ENCODE peak calls at places on chromosomes 6 and 20, in five cellular contexts. One of them, this sample, is unnamed.

GRCh38 chr6:6711832-6712231 is 123.3 kb downstream of the LY86 start:
- DNase-seq in upper lobe of right lung: no peak
- DNase-seq in uterus: no peak
- DNase-seq in IMR-90: no peak
- DNase-seq in ovary: no peak
- DNase-seq in this sample: no peak

GRCh38 chr20:19692685-19693119 is 65.4 kb upstream of the RIN2 start:
- DNase-seq in ovary: peak; percentile 64
- DNase-seq in IMR-90: peak; percentile 22
- DNase-seq in upper lobe of right lung: peak; percentile 77
- DNase-seq in uterus: peak; percentile 57
- DNase-seq in this sample: no peak

GRCh38 chr6:130159876-130160415 is 62.8 kb downstream of the SAMD3 start:
- DNase-seq in IMR-90: no peak
- DNase-seq in ovary: no peak
- DNase-seq in uterus: no peak
- DNase-seq in upper lobe of right lung: no peak
- DNase-seq in this sample: no peak

GRCh38 chr20:51134405-51134804 is 111.5 kb upstream of the KCNG1 start:
- DNase-seq in IMR-90: no peak
- DNase-seq in ovary: no peak
- DNase-seq in uterus: no peak
- DNase-seq in upper lobe of right lung: no peak
- DNase-seq in this sample: no peak

GRCh38 chr6:83891586-83891985 is 32.1 kb downstream of the CYB5R4 start:
- DNase-seq in IMR-90: no peak
- DNase-seq in upper lobe of right lung: no peak
- DNase-seq in uterus: no peak
- DNase-seq in ovary: no peak
- DNase-seq in this sample: no peak

GRCh38 chr6:80547827-80548226 is 441.4 kb downstream of the BCKDHB start:
- DNase-seq in IMR-90: peak; percentile 94
- DNase-seq in ovary: no peak
- DNase-seq in upper lobe of right lung: no peak
- DNase-seq in uterus: no peak
- DNase-seq in this sample: no peak

GRCh38 chr20:59994697-59995122 is 36.5 kb downstream of the CDH26 start:
- DNase-seq in uterus: peak; percentile 22
- DNase-seq in IMR-90: peak; percentile 20
- DNase-seq in ovary: no peak
- DNase-seq in upper lobe of right lung: peak; percentile 81
- DNase-seq in this sample: no peak

GRCh38 chr20:38671186-38671585 is 53.1 kb upstream of the SLC32A1 start:
- DNase-seq in ovary: no peak
- DNase-seq in upper lobe of right lung: no peak
- DNase-seq in IMR-90: no peak
- DNase-seq in uterus: no peak
- DNase-seq in this sample: no peak

GRCh38 chr6:136783495-136784270 is 8.6 kb downstream of the MAP3K5 start:
- DNase-seq in ovary: no peak
- DNase-seq in upper lobe of right lung: peak; percentile 69
- DNase-seq in uterus: no peak
- DNase-seq in IMR-90: no peak
- DNase-seq in this sample: no peak

GRCh38 chr6:92110390-92110789 is 1309.0 kb downstream of the EPHA7 start:
- DNase-seq in ovary: no peak
- DNase-seq in upper lobe of right lung: no peak
- DNase-seq in IMR-90: no peak
- DNase-seq in uterus: no peak
- DNase-seq in this sample: no peak

GRCh38 chr6:163010145-163010544 is 282.4 kb downstream of the PACRG start:
- DNase-seq in upper lobe of right lung: no peak
- DNase-seq in IMR-90: no peak
- DNase-seq in ovary: no peak
- DNase-seq in uterus: no peak
- DNase-seq in this sample: no peak

GRCh38 chr6:52994789-52995078 is 350 bp downstream of the GSTA4 start:
- DNase-seq in ovary: peak; percentile 45
- DNase-seq in IMR-90: peak; percentile 8
- DNase-seq in upper lobe of right lung: peak; percentile 77
- DNase-seq in uterus: peak; percentile 44
- DNase-seq in this sample: peak; percentile 84

GRCh38 chr20:35490736-35491181 is 35.4 kb downstream of the CEP250 start:
- DNase-seq in IMR-90: no peak
- DNase-seq in ovary: no peak
- DNase-seq in upper lobe of right lung: no peak
- DNase-seq in uterus: no peak
- DNase-seq in this sample: no peak

GRCh38 chr6:36633915-36634314 is 39.8 kb downstream of the SRSF3 start:
- DNase-seq in IMR-90: peak; percentile 87
- DNase-seq in ovary: peak; percentile 73
- DNase-seq in upper lobe of right lung: peak; percentile 72
- DNase-seq in uterus: no peak
- DNase-seq in this sample: peak; percentile 84

GRCh38 chr6:136991614-136992013 is 53.2 kb downstream of the IL20RA start:
- DNase-seq in upper lobe of right lung: no peak
- DNase-seq in ovary: no peak
- DNase-seq in IMR-90: no peak
- DNase-seq in uterus: no peak
- DNase-seq in this sample: no peak

GRCh38 chr6:48110436-48111142 is 408 bp downstream of the PTCHD4 start:
- DNase-seq in IMR-90: no peak
- DNase-seq in uterus: no peak
- DNase-seq in ovary: no peak
- DNase-seq in upper lobe of right lung: no peak
- DNase-seq in this sample: no peak

GRCh38 chr6:13229205-13230085 is 98.9 kb downstream of the TBC1D7 start:
- DNase-seq in ovary: no peak
- DNase-seq in upper lobe of right lung: no peak
- DNase-seq in uterus: no peak
- DNase-seq in IMR-90: no peak
- DNase-seq in this sample: no peak

GRCh38 chr6:37535701-37536461 is 36.2 kb upstream of the CCDC167 start:
- DNase-seq in ovary: no peak
- DNase-seq in upper lobe of right lung: no peak
- DNase-seq in IMR-90: no peak
- DNase-seq in uterus: no peak
- DNase-seq in this sample: peak; percentile 80

GRCh38 chr6:165552248-165552736 is 110.7 kb downstream of the PDE10A start:
- DNase-seq in ovary: no peak
- DNase-seq in uterus: no peak
- DNase-seq in IMR-90: no peak
- DNase-seq in upper lobe of right lung: no peak
- DNase-seq in this sample: no peak

GRCh38 chr6:62614442-62614841 is 328.4 kb upstream of the KHDRBS2 start:
- DNase-seq in IMR-90: no peak
- DNase-seq in upper lobe of right lung: no peak
- DNase-seq in ovary: no peak
- DNase-seq in uterus: no peak
- DNase-seq in this sample: no peak

GRCh38 chr6:166772518-166772917 is 145.5 kb upstream of the RPS6KA2 start:
- DNase-seq in IMR-90: no peak
- DNase-seq in ovary: no peak
- DNase-seq in uterus: no peak
- DNase-seq in upper lobe of right lung: no peak
- DNase-seq in this sample: no peak

GRCh38 chr6:39016831-39017230 is 31.8 kb upstream of the GLP1R start:
- DNase-seq in upper lobe of right lung: no peak
- DNase-seq in uterus: no peak
- DNase-seq in ovary: no peak
- DNase-seq in IMR-90: no peak
- DNase-seq in this sample: no peak

GRCh38 chr6:20669571-20670314 is 135.5 kb downstream of the CDKAL1 start:
- DNase-seq in ovary: no peak
- DNase-seq in uterus: no peak
- DNase-seq in upper lobe of right lung: no peak
- DNase-seq in IMR-90: peak; percentile 18
- DNase-seq in this sample: no peak

GRCh38 chr6:136647363-136647763 is 97.1 kb upstream of the MAP7 start:
- DNase-seq in IMR-90: peak; percentile 97
- DNase-seq in ovary: peak; percentile 48
- DNase-seq in uterus: peak; percentile 21
- DNase-seq in upper lobe of right lung: no peak
- DNase-seq in this sample: no peak

GRCh38 chr6:104973404-104973803 is 16.5 kb downstream of the LIN28B start:
- DNase-seq in uterus: no peak
- DNase-seq in IMR-90: no peak
- DNase-seq in upper lobe of right lung: no peak
- DNase-seq in ovary: no peak
- DNase-seq in this sample: no peak

GRCh38 chr20:62472343-62473199 is 3.2 kb downstream of the GATA5 start:
- DNase-seq in uterus: no peak
- DNase-seq in ovary: no peak
- DNase-seq in IMR-90: no peak
- DNase-seq in upper lobe of right lung: no peak
- DNase-seq in this sample: no peak

GRCh38 chr20:62473717-62474584 is 1.8 kb downstream of the GATA5 start:
- DNase-seq in upper lobe of right lung: no peak
- DNase-seq in ovary: no peak
- DNase-seq in IMR-90: no peak
- DNase-seq in uterus: no peak
- DNase-seq in this sample: no peak

GRCh38 chr20:62470459-62470858 is 5.3 kb downstream of the GATA5 start:
- DNase-seq in upper lobe of right lung: no peak
- DNase-seq in ovary: no peak
- DNase-seq in uterus: no peak
- DNase-seq in IMR-90: no peak
- DNase-seq in this sample: no peak

GRCh38 chr20:62473200-62473585 is 2.6 kb downstream of the GATA5 start:
- DNase-seq in upper lobe of right lung: no peak
- DNase-seq in uterus: no peak
- DNase-seq in IMR-90: no peak
- DNase-seq in ovary: no peak
- DNase-seq in this sample: no peak

DNA sequence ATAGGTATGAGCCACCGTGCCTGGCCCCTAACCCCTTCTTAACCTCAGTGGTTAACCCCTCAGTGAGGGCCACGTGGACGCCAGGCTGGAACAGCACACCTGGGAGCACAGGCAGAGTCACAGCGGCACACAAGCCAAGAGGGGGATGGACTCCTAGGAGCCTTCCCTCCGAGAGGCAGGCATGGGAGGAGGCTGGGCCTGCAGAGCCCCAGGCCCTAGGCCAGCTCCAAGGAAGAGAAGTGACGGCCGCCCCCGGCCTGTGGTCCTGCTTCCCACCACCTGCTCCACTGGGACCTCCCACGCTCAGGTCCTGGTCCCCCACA is 3.8 kb downstream of the GATA5 start:
- DNase-seq in upper lobe of right lung: no peak
- DNase-seq in IMR-90: no peak
- DNase-seq in ovary: no peak
- DNase-seq in uterus: no peak
- DNase-seq in this sample: no peak
- H3K4me1 ChIP-seq in upper lobe of right lung: peaks cover 8% of the 10 kb centered on the region
- H3K4me1 ChIP-seq in IMR-90: no peaks in the 10 kb centered on the region
- H3K4me1 ChIP-seq in ovary: peaks cover 1% of the 10 kb centered on the region
- H3K4me1 ChIP-seq in uterus: no peaks in the 10 kb centered on the region
- H3K4me1 ChIP-seq in this sample: peaks cover 3% of the 10 kb centered on the region

GRCh38 chr20:47541355-47541922 is 39.8 kb downstream of the NCOA3 start:
- DNase-seq in ovary: no peak
- DNase-seq in upper lobe of right lung: no peak
- DNase-seq in uterus: no peak
- DNase-seq in IMR-90: no peak
- DNase-seq in this sample: no peak
- H3K4me1 ChIP-seq in ovary: peaks cover 9% of the 10 kb centered on the region
- H3K4me1 ChIP-seq in upper lobe of right lung: peaks cover 16% of the 10 kb centered on the region
- H3K4me1 ChIP-seq in uterus: no peaks in the 10 kb centered on the region
- H3K4me1 ChIP-seq in IMR-90: peaks cover 25% of the 10 kb centered on the region
- H3K4me1 ChIP-seq in this sample: peaks cover 4% of the 10 kb centered on the region

DNA sequence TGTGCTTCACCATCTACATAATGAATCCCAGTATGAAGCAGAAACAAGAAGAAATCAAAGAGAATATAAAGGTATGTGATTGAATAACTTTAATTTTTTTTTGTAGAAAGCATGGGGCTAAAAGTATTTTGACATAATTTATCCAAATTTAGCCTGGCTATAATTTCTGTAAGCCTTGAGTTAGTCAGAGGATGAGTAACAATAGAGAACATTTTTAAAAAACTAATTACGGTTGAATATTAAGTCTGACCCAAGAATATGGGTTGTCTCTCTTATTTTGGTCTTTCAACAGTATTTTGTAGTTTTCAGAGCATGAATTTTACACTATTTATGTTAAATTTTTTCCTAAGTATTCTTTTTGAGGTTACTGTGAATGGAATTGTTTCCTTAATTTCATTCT is 2.5 kb downstream of the GMNN start:
- DNase-seq in ovary: no peak
- DNase-seq in upper lobe of right lung: no peak
- DNase-seq in uterus: no peak
- DNase-seq in IMR-90: no peak
- DNase-seq in this sample: no peak
- H3K4me1 ChIP-seq in ovary: peaks cover 6% of the 10 kb centered on the region
- H3K4me1 ChIP-seq in upper lobe of right lung: peaks cover 6% of the 10 kb centered on the region
- H3K4me1 ChIP-seq in uterus: no peaks in the 10 kb centered on the region
- H3K4me1 ChIP-seq in IMR-90: peaks cover 6% of the 10 kb centered on the region
- H3K4me1 ChIP-seq in this sample: peaks cover 3% of the 10 kb centered on the region

DNA sequence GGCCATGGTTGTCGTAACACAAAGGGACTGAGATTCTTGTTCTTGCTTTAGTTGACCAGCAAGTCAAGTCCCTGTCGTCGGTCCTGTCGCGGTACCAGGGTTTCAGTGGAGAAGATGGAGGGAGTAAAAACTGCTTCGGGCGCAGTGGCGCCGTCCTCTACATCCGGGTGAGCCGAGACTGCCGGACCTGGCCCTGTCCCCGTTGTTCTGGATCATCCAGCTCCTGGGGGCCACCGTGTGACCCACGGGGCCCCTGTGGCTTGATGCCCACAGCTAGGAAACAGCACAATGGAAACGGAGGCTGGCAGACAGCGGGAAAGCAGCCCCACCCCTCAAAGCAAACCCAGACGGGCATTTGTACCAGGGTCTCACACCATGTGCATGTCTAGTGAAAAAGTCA is 15.0 kb downstream of the MTG2 start:
- DNase-seq in upper lobe of right lung: no peak
- DNase-seq in uterus: no peak
- DNase-seq in ovary: no peak
- DNase-seq in IMR-90: no peak
- DNase-seq in this sample: peak; percentile 49
- H3K4me1 ChIP-seq in upper lobe of right lung: no peaks in the 10 kb centered on the region
- H3K4me1 ChIP-seq in uterus: no peaks in the 10 kb centered on the region
- H3K4me1 ChIP-seq in ovary: no peaks in the 10 kb centered on the region
- H3K4me1 ChIP-seq in IMR-90: no peaks in the 10 kb centered on the region
- H3K4me1 ChIP-seq in this sample: no peaks in the 10 kb centered on the region